ENCODE peak calls at places on chromosomes 4 and X, in eight cellular contexts. One of them, this sample, is unnamed.

GRCh38 chrX:20252392-20253231 is 14.1 kb downstream of the RPS6KA3 start:
- DNase-seq in progenitor cell of endocrine pancreas: peak; percentile 30
- DNase-seq in neural crest cell: peak; percentile 37
- DNase-seq in omental fat pad: no peak
- DNase-seq in A549: peak; percentile 65
- DNase-seq in AG09309: no peak
- DNase-seq in nephron progenitor cell: peak; percentile 35
- DNase-seq in IMR-90: peak; percentile 45
- DNase-seq in this sample: no peak

GRCh38 chrX:7711167-7711566 is 131.8 kb upstream of the VCX start:
- DNase-seq in nephron progenitor cell: no peak
- DNase-seq in progenitor cell of endocrine pancreas: no peak
- DNase-seq in neural crest cell: no peak
- DNase-seq in IMR-90: no peak
- DNase-seq in A549: no peak
- DNase-seq in AG09309: no peak
- DNase-seq in omental fat pad: no peak
- DNase-seq in this sample: no peak

GRCh38 chr4:6309755-6310154 is 40.1 kb downstream of the WFS1 start:
- DNase-seq in nephron progenitor cell: no peak
- DNase-seq in AG09309: no peak
- DNase-seq in neural crest cell: no peak
- DNase-seq in progenitor cell of endocrine pancreas: no peak
- DNase-seq in A549: no peak
- DNase-seq in omental fat pad: no peak
- DNase-seq in IMR-90: no peak
- DNase-seq in this sample: no peak

GRCh38 chr4:89137695-89138094 is 26.4 kb downstream of the TIGD2 start:
- DNase-seq in A549: no peak
- DNase-seq in IMR-90: no peak
- DNase-seq in AG09309: no peak
- DNase-seq in neural crest cell: no peak
- DNase-seq in progenitor cell of endocrine pancreas: no peak
- DNase-seq in omental fat pad: no peak
- DNase-seq in nephron progenitor cell: no peak
- DNase-seq in this sample: no peak

GRCh38 chr4:137694138-137694537 is 161.8 kb upstream of the PCDH18 start:
- DNase-seq in IMR-90: no peak
- DNase-seq in A549: no peak
- DNase-seq in AG09309: no peak
- DNase-seq in omental fat pad: no peak
- DNase-seq in progenitor cell of endocrine pancreas: no peak
- DNase-seq in nephron progenitor cell: no peak
- DNase-seq in neural crest cell: no peak
- DNase-seq in this sample: no peak

GRCh38 chr4:36823199-36823967 is 421.2 kb upstream of the NWD2 start:
- DNase-seq in AG09309: no peak
- DNase-seq in omental fat pad: no peak
- DNase-seq in A549: no peak
- DNase-seq in progenitor cell of endocrine pancreas: no peak
- DNase-seq in neural crest cell: no peak
- DNase-seq in IMR-90: no peak
- DNase-seq in nephron progenitor cell: no peak
- DNase-seq in this sample: no peak

GRCh38 chrX:150050387-150050786 is 112.1 kb upstream of the EOLA2 start:
- DNase-seq in progenitor cell of endocrine pancreas: no peak
- DNase-seq in A549: no peak
- DNase-seq in IMR-90: no peak
- DNase-seq in omental fat pad: no peak
- DNase-seq in AG09309: no peak
- DNase-seq in neural crest cell: no peak
- DNase-seq in nephron progenitor cell: no peak
- DNase-seq in this sample: no peak

GRCh38 chr4:67565284-67565683 is 6.8 kb downstream of the STAP1 start:
- DNase-seq in IMR-90: peak; percentile 22
- DNase-seq in neural crest cell: no peak
- DNase-seq in nephron progenitor cell: no peak
- DNase-seq in AG09309: peak; percentile 8
- DNase-seq in A549: no peak
- DNase-seq in omental fat pad: no peak
- DNase-seq in progenitor cell of endocrine pancreas: no peak
- DNase-seq in this sample: no peak

GRCh38 chrX:15838017-15838416 is 16.6 kb downstream of the AP1S2 start:
- DNase-seq in neural crest cell: peak; percentile 14
- DNase-seq in IMR-90: no peak
- DNase-seq in A549: peak; percentile 10
- DNase-seq in omental fat pad: no peak
- DNase-seq in AG09309: no peak
- DNase-seq in progenitor cell of endocrine pancreas: no peak
- DNase-seq in nephron progenitor cell: peak; percentile 3
- DNase-seq in this sample: no peak

GRCh38 chr4:180437601-180438000 is 1805.6 kb upstream of the TENM3 start:
- DNase-seq in omental fat pad: no peak
- DNase-seq in IMR-90: no peak
- DNase-seq in A549: no peak
- DNase-seq in neural crest cell: no peak
- DNase-seq in progenitor cell of endocrine pancreas: no peak
- DNase-seq in AG09309: no peak
- DNase-seq in nephron progenitor cell: no peak
- DNase-seq in this sample: no peak

GRCh38 chrX:40953369-40953768 is 131.9 kb upstream of the USP9X start:
- DNase-seq in progenitor cell of endocrine pancreas: no peak
- DNase-seq in neural crest cell: no peak
- DNase-seq in omental fat pad: no peak
- DNase-seq in A549: no peak
- DNase-seq in IMR-90: no peak
- DNase-seq in AG09309: no peak
- DNase-seq in nephron progenitor cell: no peak
- DNase-seq in this sample: no peak

GRCh38 chr4:114807759-114808404 is 209.3 kb downstream of the UGT8 start:
- DNase-seq in progenitor cell of endocrine pancreas: peak; percentile 11
- DNase-seq in nephron progenitor cell: peak; percentile 47
- DNase-seq in neural crest cell: no peak
- DNase-seq in AG09309: no peak
- DNase-seq in A549: peak; percentile 34
- DNase-seq in IMR-90: peak; percentile 3
- DNase-seq in omental fat pad: no peak
- DNase-seq in this sample: no peak

GRCh38 chrX:16140983-16141382 is 17.6 kb downstream of the GRPR start:
- DNase-seq in IMR-90: no peak
- DNase-seq in AG09309: no peak
- DNase-seq in progenitor cell of endocrine pancreas: no peak
- DNase-seq in nephron progenitor cell: no peak
- DNase-seq in omental fat pad: no peak
- DNase-seq in A549: no peak
- DNase-seq in neural crest cell: no peak
- DNase-seq in this sample: no peak

GRCh38 chr4:62571494-62571893 is 1371.4 kb downstream of the ADGRL3 start:
- DNase-seq in neural crest cell: no peak
- DNase-seq in A549: no peak
- DNase-seq in AG09309: no peak
- DNase-seq in omental fat pad: no peak
- DNase-seq in progenitor cell of endocrine pancreas: no peak
- DNase-seq in nephron progenitor cell: no peak
- DNase-seq in IMR-90: no peak
- DNase-seq in this sample: no peak

GRCh38 chrX:13279279-13280009 is 40.4 kb downstream of the ATXN3L start:
- DNase-seq in progenitor cell of endocrine pancreas: no peak
- DNase-seq in A549: no peak
- DNase-seq in neural crest cell: no peak
- DNase-seq in IMR-90: no peak
- DNase-seq in AG09309: no peak
- DNase-seq in nephron progenitor cell: no peak
- DNase-seq in omental fat pad: no peak
- DNase-seq in this sample: no peak

GRCh38 chr4:102736636-102737549 is 23.9 kb downstream of the MANBA start:
- DNase-seq in AG09309: no peak
- DNase-seq in nephron progenitor cell: no peak
- DNase-seq in omental fat pad: no peak
- DNase-seq in A549: no peak
- DNase-seq in IMR-90: no peak
- DNase-seq in progenitor cell of endocrine pancreas: no peak
- DNase-seq in neural crest cell: no peak
- DNase-seq in this sample: no peak

GRCh38 chrX:71911731-71912050 is 1.0 kb downstream of the NHSL2 start:
- DNase-seq in omental fat pad: no peak
- DNase-seq in IMR-90: no peak
- DNase-seq in nephron progenitor cell: peak; percentile 50
- DNase-seq in A549: no peak
- DNase-seq in AG09309: no peak
- DNase-seq in progenitor cell of endocrine pancreas: no peak
- DNase-seq in neural crest cell: no peak
- DNase-seq in this sample: no peak

GRCh38 chrX:57771689-57772088 is 91.6 kb upstream of the NLRP2B start:
- DNase-seq in IMR-90: no peak
- DNase-seq in progenitor cell of endocrine pancreas: no peak
- DNase-seq in omental fat pad: no peak
- DNase-seq in nephron progenitor cell: no peak
- DNase-seq in neural crest cell: no peak
- DNase-seq in AG09309: no peak
- DNase-seq in A549: no peak
- DNase-seq in this sample: no peak

GRCh38 chr4:70737006-70737405 is 15.2 kb downstream of the RUFY3 start:
- DNase-seq in neural crest cell: no peak
- DNase-seq in progenitor cell of endocrine pancreas: no peak
- DNase-seq in AG09309: no peak
- DNase-seq in nephron progenitor cell: no peak
- DNase-seq in IMR-90: no peak
- DNase-seq in A549: no peak
- DNase-seq in omental fat pad: no peak
- DNase-seq in this sample: no peak

GRCh38 chr4:79042079-79042674 is 102.9 kb upstream of the PAQR3 start:
- DNase-seq in IMR-90: peak; percentile 22
- DNase-seq in progenitor cell of endocrine pancreas: no peak
- DNase-seq in omental fat pad: no peak
- DNase-seq in AG09309: no peak
- DNase-seq in nephron progenitor cell: no peak
- DNase-seq in neural crest cell: no peak
- DNase-seq in A549: peak; percentile 12
- DNase-seq in this sample: no peak
- TF ChIP-seq CTCF in IMR-90: peak; percentile 48
- TF ChIP-seq CTCF in progenitor cell of endocrine pancreas: peak; percentile 68
- TF ChIP-seq CTCF in omental fat pad: no peak
- TF ChIP-seq CTCF in AG09309: peak; percentile 55
- TF ChIP-seq CTCF in nephron progenitor cell: peak; percentile 42
- TF ChIP-seq CTCF in neural crest cell: peak; percentile 76
- TF ChIP-seq CTCF in A549: peak; percentile 33
- TF ChIP-seq CTCF in this sample: peak; percentile 76

GRCh38 chrX:121579016-121579760 is 531.8 kb downstream of the GLUD2 start:
- DNase-seq in nephron progenitor cell: peak; percentile 12
- DNase-seq in progenitor cell of endocrine pancreas: no peak
- DNase-seq in A549: peak; percentile 33
- DNase-seq in omental fat pad: no peak
- DNase-seq in AG09309: no peak
- DNase-seq in neural crest cell: peak; percentile 1
- DNase-seq in IMR-90: no peak
- DNase-seq in this sample: no peak
- TF ChIP-seq CTCF in nephron progenitor cell: no peak
- TF ChIP-seq CTCF in progenitor cell of endocrine pancreas: peak; percentile 58
- TF ChIP-seq CTCF in A549: peak; percentile 24
- TF ChIP-seq CTCF in omental fat pad: no peak
- TF ChIP-seq CTCF in AG09309: peak; percentile 21
- TF ChIP-seq CTCF in neural crest cell: peak; percentile 62
- TF ChIP-seq CTCF in IMR-90: no peak
- TF ChIP-seq CTCF in this sample: peak; percentile 79

GRCh38 chrX:18389968-18390367 is 35.4 kb upstream of the CDKL5 start:
- DNase-seq in nephron progenitor cell: no peak
- DNase-seq in neural crest cell: no peak
- DNase-seq in omental fat pad: no peak
- DNase-seq in IMR-90: no peak
- DNase-seq in progenitor cell of endocrine pancreas: no peak
- DNase-seq in AG09309: no peak
- DNase-seq in A549: peak; percentile 39
- DNase-seq in this sample: no peak
- TF ChIP-seq CTCF in nephron progenitor cell: no peak
- TF ChIP-seq CTCF in neural crest cell: peak; percentile 26
- TF ChIP-seq CTCF in omental fat pad: no peak
- TF ChIP-seq CTCF in IMR-90: no peak
- TF ChIP-seq CTCF in progenitor cell of endocrine pancreas: no peak
- TF ChIP-seq CTCF in AG09309: no peak
- TF ChIP-seq CTCF in A549: peak; percentile 55
- TF ChIP-seq CTCF in this sample: no peak

DNA sequence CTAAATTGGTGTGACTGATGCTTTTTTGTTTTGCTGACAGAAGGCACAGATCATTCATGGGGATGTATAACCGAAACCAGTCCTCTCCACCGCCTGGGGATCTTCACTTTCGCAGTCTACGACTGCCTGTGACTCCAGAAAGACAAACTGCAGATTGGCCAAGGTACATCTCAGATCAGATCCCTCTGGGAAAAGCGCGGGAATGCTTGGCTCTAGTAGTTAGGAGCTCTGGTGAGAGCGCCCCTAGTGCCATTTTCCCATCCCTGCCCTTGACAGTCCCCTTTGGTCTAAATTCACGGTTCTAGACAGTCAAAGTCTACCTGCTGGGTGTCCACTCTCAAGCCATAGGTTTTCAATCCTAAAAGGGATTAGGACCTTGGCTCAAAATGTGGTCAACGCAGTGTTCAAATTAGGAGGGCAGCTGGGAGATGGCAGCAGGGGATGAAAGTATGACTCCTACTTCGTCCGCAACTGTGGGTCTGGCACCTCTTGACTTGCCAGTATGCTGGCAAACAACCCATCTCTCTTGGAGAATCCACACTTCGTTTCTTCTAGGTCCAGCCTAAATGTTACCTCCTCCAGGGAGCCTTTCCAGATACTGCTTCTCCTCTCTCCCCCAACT is 6.9 kb upstream of the HAND2 start:
- DNase-seq in omental fat pad: no peak
- DNase-seq in progenitor cell of endocrine pancreas: no peak
- DNase-seq in nephron progenitor cell: peak; percentile 42
- DNase-seq in AG09309: no peak
- DNase-seq in IMR-90: no peak
- DNase-seq in A549: peak; percentile 39
- DNase-seq in neural crest cell: peak; percentile 23
- DNase-seq in this sample: no peak
- TF ChIP-seq CTCF in omental fat pad: no peak
- TF ChIP-seq CTCF in progenitor cell of endocrine pancreas: peak; percentile 56
- TF ChIP-seq CTCF in nephron progenitor cell: peak; percentile 38
- TF ChIP-seq CTCF in AG09309: no peak
- TF ChIP-seq CTCF in IMR-90: no peak
- TF ChIP-seq CTCF in A549: no peak
- TF ChIP-seq CTCF in neural crest cell: peak; percentile 52
- TF ChIP-seq CTCF in this sample: peak; percentile 53

DNA sequence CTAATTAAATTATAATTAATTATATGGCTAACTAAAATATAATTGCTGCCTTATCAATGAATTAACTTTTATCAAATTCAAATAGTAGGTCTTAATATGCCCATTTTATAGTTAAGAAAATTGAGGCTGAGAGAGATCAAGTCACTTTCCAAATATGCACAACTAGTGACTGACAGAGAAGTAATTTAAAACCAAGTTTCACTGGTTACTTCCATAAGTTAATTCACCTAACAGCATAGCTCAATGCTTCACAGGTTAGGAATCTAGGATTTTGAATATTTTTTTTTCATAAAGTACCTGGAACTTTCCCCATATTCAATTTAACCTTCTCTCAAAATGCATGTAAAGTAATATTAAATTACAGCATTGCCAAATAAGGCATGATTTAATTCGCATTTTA is 134.4 kb upstream of the VEGFC start:
- DNase-seq in omental fat pad: no peak
- DNase-seq in progenitor cell of endocrine pancreas: no peak
- DNase-seq in neural crest cell: no peak
- DNase-seq in AG09309: no peak
- DNase-seq in IMR-90: no peak
- DNase-seq in nephron progenitor cell: no peak
- DNase-seq in A549: no peak
- DNase-seq in this sample: no peak
- TF ChIP-seq CTCF in omental fat pad: no peak
- TF ChIP-seq CTCF in progenitor cell of endocrine pancreas: no peak
- TF ChIP-seq CTCF in neural crest cell: no peak
- TF ChIP-seq CTCF in AG09309: no peak
- TF ChIP-seq CTCF in IMR-90: no peak
- TF ChIP-seq CTCF in nephron progenitor cell: no peak
- TF ChIP-seq CTCF in A549: no peak
- TF ChIP-seq CTCF in this sample: no peak